ENCODE peak calls at places on chromosomes 12 and 14, in nine cellular contexts. H, F, T, N, U, B, K, W and J are unnamed samples.

GRCh38 chr12:116513944-116514343 is 45.2 kb upstream of the MAP1LC3B2 start:
- DNase-seq in K (no peak), W (no peak), U (no peak), N (no peak), T (no peak), H (no peak), B (no peak), F (no peak), J (no peak)

GRCh38 chr12:60191676-60192359 is 596.0 kb downstream of the SLC16A7 start:
- DNase-seq in W (no peak), F (no peak), K (peak; percentile 38), H (no peak), U (no peak), T (no peak), N (no peak), B (no peak), J (no peak)

GRCh38 chr14:35355981-35356839 is 48.3 kb downstream of the NFKBIA start:
- DNase-seq in H (no peak), F (peak; percentile 68), B (no peak), U (no peak), K (peak; percentile 83), W (no peak), N (peak; percentile 81), T (no peak), J (peak; percentile 61)

GRCh38 chr14:54123836-54124235 is 167.2 kb upstream of the BMP4 start:
- DNase-seq in W (no peak), H (no peak), N (no peak), U (no peak), B (no peak), T (no peak), F (no peak), K (no peak), J (no peak)

GRCh38 chr12:59708059-59708458 is 112.2 kb downstream of the SLC16A7 start:
- DNase-seq in B (no peak), N (no peak), T (no peak), F (no peak), W (no peak), U (no peak), K (peak; percentile 53), H (no peak), J (no peak)

GRCh38 chr12:104733717-104734175 is 224.3 kb downstream of the SLC41A2 start:
- DNase-seq in T (peak; percentile 38), N (peak; percentile 28), K (no peak), U (peak; percentile 80), W (no peak), H (no peak), F (peak; percentile 29), B (no peak), J (peak; percentile 38)

GRCh38 chr14:57136669-57137068 is 132.0 kb downstream of the EXOC5 start:
- DNase-seq in H (no peak), N (no peak), K (no peak), F (no peak), B (peak; percentile 41), W (no peak), T (no peak), U (peak; percentile 18), J (no peak)

GRCh38 chr14:67420102-67420739 is 8.3 kb upstream of the PLEK2 start:
- DNase-seq in B (no peak), K (no peak), U (peak; percentile 87), F (no peak), N (peak; percentile 67), W (no peak), T (peak; percentile 31), H (no peak), J (no peak)

GRCh38 chr12:9868271-9868815 is 811 bp downstream of the CLEC2B start:
- DNase-seq in F (no peak), U (no peak), W (no peak), K (no peak), T (no peak), H (no peak), N (no peak), B (no peak), J (no peak)

DNA sequence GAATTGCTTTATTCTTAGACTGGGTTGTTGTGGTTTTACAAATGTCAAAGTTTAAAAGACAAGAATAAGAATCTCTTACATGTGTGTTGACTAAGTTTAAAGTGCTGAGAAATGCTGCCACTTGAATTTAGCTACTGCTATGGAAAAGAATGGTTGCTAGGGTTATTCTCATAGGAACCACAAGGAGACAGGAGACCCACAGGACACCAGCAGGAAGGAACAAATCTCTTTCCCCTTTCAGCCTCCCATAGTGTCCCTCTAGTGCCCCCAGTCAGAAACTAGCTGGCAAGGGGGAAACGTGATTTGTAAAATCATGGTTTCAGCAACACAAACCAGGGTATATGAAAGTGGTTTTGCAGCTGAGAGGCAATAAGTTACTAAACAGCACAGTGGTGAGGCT is 102.7 kb downstream of the ST8SIA1 start:
- DNase-seq in F (peak; percentile 32), N (no peak), T (no peak), U (peak; percentile 56), H (no peak), W (no peak), B (no peak), K (peak; percentile 23), J (no peak)
- TF ChIP-seq CTCF in F (no peak), N (no peak), T (no peak), U (peak; percentile 51), H (no peak), W (no peak), B (no peak), K (peak; percentile 36), J (no peak)

DNA sequence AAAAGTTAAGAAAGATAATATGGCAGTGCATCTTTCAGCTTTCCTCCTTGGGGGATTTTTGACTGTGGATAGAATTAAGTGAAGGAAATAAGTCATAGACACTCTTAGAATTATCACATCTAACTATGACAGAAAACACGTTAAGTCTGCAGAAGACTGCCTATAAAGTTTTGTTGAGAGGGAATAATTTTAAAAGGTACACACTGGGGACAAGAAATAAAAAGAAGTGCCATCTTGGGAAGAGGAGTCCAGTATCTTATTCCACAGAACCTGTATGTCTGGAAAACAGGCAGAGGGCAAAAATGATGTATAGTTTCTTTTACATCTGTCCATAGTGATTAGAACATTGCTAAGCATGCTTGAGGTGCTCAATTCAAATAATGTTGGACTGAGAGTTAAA is 80.7 kb downstream of the IGF1 start:
- DNase-seq in H (no peak), B (no peak), U (no peak), T (no peak), W (no peak), F (no peak), N (no peak), K (no peak), J (no peak)
- TF ChIP-seq CTCF in H (no peak), B (no peak), U (no peak), T (no peak), W (no peak), F (no peak), N (no peak), K (no peak), J (no peak)

GRCh38 chr14:36646664-36647416 is 14.8 kb upstream of the PAX9 start:
- DNase-seq in H (no peak), N (peak; percentile 44), T (peak; percentile 44), K (no peak), B (no peak), W (no peak), F (no peak), U (peak; percentile 67), J (no peak)

GRCh38 chr14:36647417-36647826 is 14.2 kb upstream of the PAX9 start:
- DNase-seq in H (no peak), T (no peak), W (no peak), F (no peak), N (no peak), K (no peak), B (no peak), U (peak; percentile 47), J (no peak)

GRCh38 chr14:36652542-36653201 is 9.0 kb upstream of the PAX9 start:
- DNase-seq in F (no peak), K (no peak), N (no peak), U (no peak), W (no peak), H (no peak), B (no peak), T (no peak), J (no peak)

GRCh38 chr14:36649872-36650650 is 11.6 kb upstream of the PAX9 start:
- DNase-seq in W (no peak), F (no peak), B (no peak), N (no peak), H (no peak), K (no peak), U (no peak), T (no peak), J (no peak)

DNA sequence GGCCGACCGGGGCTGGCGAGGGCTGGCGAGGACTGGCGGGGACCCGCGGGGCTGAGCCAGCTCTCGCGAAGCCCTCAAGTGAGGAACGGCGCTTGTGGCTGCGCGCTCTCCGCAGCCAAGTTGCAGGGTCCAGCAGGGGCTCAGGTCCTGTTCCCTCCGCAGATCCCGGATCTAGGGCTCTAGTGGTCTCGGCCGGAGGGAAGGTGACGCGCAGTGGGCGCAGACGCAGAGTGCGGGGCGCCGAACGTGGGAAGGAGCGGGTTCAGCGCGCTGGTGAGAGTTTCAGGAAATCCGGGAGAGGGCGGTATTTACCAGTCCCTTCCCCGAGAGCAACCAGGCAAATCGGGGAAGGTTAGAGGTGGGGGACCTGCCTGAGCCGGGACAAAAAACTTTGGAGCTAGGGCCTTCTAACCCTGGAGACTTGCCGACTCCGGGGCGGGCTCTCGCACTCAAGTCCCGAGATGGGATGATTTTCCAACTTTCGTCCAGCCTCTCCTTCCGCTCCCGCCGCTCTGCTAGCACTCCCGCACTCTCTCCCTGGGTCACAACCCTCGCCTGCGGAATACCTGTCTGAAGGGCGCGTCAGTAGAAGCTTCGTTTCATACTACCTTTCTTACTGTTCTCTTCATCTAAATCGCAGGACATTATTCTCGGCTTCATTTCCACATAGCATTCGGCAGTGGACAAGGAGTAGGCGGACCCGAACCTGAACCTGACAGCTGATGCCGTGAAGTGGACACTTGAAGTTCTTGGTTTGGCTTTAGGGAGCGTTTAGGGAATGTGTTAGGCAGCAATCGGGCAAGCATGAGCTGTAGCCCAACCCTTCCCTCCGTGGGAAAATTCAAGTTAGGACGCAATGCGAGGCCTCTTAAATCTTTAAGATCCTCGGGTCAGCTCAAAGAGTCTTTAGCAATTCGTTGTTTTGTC is 13.6 kb upstream of the PAX9 start:
- DNase-seq in W (no peak), H (no peak), F (peak; percentile 69), N (peak; percentile 63), U (peak; percentile 91), B (no peak), T (peak; percentile 56), K (peak; percentile 14), J (no peak)
- TF ChIP-seq CTCF in W (no peak), H (no peak), F (peak; percentile 73), N (peak; percentile 55), U (peak; percentile 72), B (no peak), T (no peak), K (no peak), J (no peak)

DNA sequence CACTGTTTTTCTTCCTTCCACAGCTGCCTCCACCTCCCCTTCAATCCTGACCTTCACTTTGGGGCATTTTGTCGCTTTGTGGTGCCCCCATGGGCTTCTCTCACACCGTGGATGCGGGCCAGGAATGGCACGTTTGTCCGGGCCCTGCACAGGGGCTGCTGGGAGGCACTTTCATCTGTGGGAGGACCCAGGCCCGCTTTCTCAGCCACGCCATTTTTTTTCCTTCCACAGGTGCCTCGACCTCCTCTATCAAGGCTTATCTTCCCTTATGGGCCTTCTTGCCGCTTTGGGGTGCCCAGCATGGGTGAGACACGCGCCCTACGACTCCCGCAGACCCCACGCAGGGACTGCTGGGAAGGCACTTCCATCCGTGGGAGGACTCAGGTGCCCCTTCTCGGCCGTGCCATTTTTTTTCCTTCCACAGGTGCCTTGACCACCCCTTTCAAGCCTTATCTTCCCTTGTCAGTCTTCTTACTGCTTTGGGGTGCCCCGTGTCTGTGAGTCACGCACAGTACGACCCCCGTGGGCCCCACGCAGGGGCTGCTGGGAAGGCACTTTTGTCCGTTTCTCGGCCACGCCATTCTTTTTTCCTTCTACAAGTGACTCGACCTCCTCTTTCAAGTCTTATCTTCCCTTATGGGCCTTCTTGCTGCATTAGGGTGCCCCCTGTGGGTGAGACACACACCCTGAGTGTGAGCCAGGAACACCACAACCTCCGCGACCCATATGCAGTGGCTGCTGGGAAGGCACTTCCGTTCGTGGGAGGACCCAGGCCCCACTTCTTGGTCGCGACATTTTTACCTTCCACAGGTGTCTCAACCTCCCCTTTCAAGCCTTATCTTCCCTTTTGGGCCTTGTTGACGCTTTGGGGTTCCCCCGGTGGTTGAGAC is 270.7 kb downstream of the ALG10 start:
- DNase-seq in U (peak; percentile 33), F (peak; percentile 68), H (peak; percentile 40), T (no peak), K (no peak), W (no peak), N (no peak), B (peak; percentile 5), J (no peak)
- TF ChIP-seq CTCF in U (peak; percentile 57), F (no peak), H (no peak), T (no peak), K (no peak), W (no peak), N (no peak), B (no peak), J (no peak)